ENCODE peak calls at places on chromosomes 13 and 19, in five cellular contexts. One of them, this sample, is unnamed.

GRCh38 chr19:1783874-1784273 is 28.2 kb downstream of the ATP8B3 start:
- DNase-seq in NCI-H345: no peak
- DNase-seq in left cardiac atrium: no peak
- DNase-seq in GM12865: no peak
- DNase-seq in AG10803: no peak
- DNase-seq in this sample: no peak

GRCh38 chr13:57212989-57213388 is 46.0 kb downstream of the PRR20E start:
- DNase-seq in NCI-H345: no peak
- DNase-seq in left cardiac atrium: no peak
- DNase-seq in GM12865: no peak
- DNase-seq in AG10803: no peak
- DNase-seq in this sample: no peak

GRCh38 chr13:43629691-43630480 is 156.9 kb downstream of the ENOX1 start:
- DNase-seq in NCI-H345: no peak
- DNase-seq in left cardiac atrium: no peak
- DNase-seq in GM12865: no peak
- DNase-seq in AG10803: peak; percentile 40
- DNase-seq in this sample: no peak

GRCh38 chr19:15964231-15964630 is 15.4 kb downstream of the OR10H4 start:
- DNase-seq in NCI-H345: no peak
- DNase-seq in left cardiac atrium: no peak
- DNase-seq in GM12865: no peak
- DNase-seq in AG10803: no peak
- DNase-seq in this sample: no peak

GRCh38 chr13:73465629-73465974 is 406.8 kb downstream of the KLF5 start:
- DNase-seq in NCI-H345: no peak
- DNase-seq in left cardiac atrium: no peak
- DNase-seq in GM12865: no peak
- DNase-seq in AG10803: peak; percentile 2
- DNase-seq in this sample: no peak

GRCh38 chr13:73672492-73672891 is 461.7 kb downstream of the KLF12 start:
- DNase-seq in NCI-H345: peak; percentile 51
- DNase-seq in left cardiac atrium: no peak
- DNase-seq in GM12865: no peak
- DNase-seq in AG10803: no peak
- DNase-seq in this sample: no peak

GRCh38 chr19:17848598-17849292 is 963 bp upstream of the JAK3 start:
- DNase-seq in NCI-H345: no peak
- DNase-seq in left cardiac atrium: no peak
- DNase-seq in GM12865: no peak
- DNase-seq in AG10803: no peak
- DNase-seq in this sample: no peak

GRCh38 chr13:66341978-66342377 is 888.2 kb downstream of the PCDH9 start:
- DNase-seq in NCI-H345: no peak
- DNase-seq in left cardiac atrium: no peak
- DNase-seq in GM12865: no peak
- DNase-seq in AG10803: no peak
- DNase-seq in this sample: no peak

GRCh38 chr13:32472194-32472621 is 44.3 kb upstream of the N4BP2L1 start:
- DNase-seq in NCI-H345: no peak
- DNase-seq in left cardiac atrium: no peak
- DNase-seq in GM12865: peak; percentile 73
- DNase-seq in AG10803: no peak
- DNase-seq in this sample: no peak

GRCh38 chr19:48170817-48171347 is 402 bp downstream of the ZSWIM9 start:
- DNase-seq in NCI-H345: no peak
- DNase-seq in left cardiac atrium: no peak
- DNase-seq in GM12865: no peak
- DNase-seq in AG10803: no peak
- DNase-seq in this sample: no peak

GRCh38 chr19:7662657-7663056 is 6.2 kb upstream of the RETN start:
- DNase-seq in NCI-H345: no peak
- DNase-seq in left cardiac atrium: no peak
- DNase-seq in GM12865: no peak
- DNase-seq in AG10803: no peak
- DNase-seq in this sample: no peak

GRCh38 chr13:23668557-23668956 is 98.3 kb downstream of the TNFRSF19 start:
- DNase-seq in NCI-H345: no peak
- DNase-seq in left cardiac atrium: no peak
- DNase-seq in GM12865: no peak
- DNase-seq in AG10803: peak; percentile 67
- DNase-seq in this sample: no peak

GRCh38 chr19:5445667-5446066 is 9.6 kb upstream of the ZNRF4 start:
- DNase-seq in NCI-H345: no peak
- DNase-seq in left cardiac atrium: no peak
- DNase-seq in GM12865: no peak
- DNase-seq in AG10803: peak; percentile 11
- DNase-seq in this sample: no peak

GRCh38 chr19:459724-460511 is 915 bp downstream of the SHC2 start:
- DNase-seq in NCI-H345: peak; percentile 76
- DNase-seq in left cardiac atrium: peak; percentile 68
- DNase-seq in GM12865: no peak
- DNase-seq in AG10803: peak; percentile 8
- DNase-seq in this sample: peak; percentile 83

GRCh38 chr13:29210676-29211075 is 384.8 kb downstream of the SLC7A1 start:
- DNase-seq in NCI-H345: peak; percentile 7
- DNase-seq in left cardiac atrium: no peak
- DNase-seq in GM12865: no peak
- DNase-seq in AG10803: no peak
- DNase-seq in this sample: no peak

GRCh38 chr19:33235996-33236350 is 10.3 kb upstream of the SLC7A10 start:
- DNase-seq in NCI-H345: no peak
- DNase-seq in left cardiac atrium: no peak
- DNase-seq in GM12865: no peak
- DNase-seq in AG10803: no peak
- DNase-seq in this sample: no peak

GRCh38 chr19:49613374-49613773 is 22.4 kb downstream of the PRR12 start:
- DNase-seq in NCI-H345: no peak
- DNase-seq in left cardiac atrium: no peak
- DNase-seq in GM12865: no peak
- DNase-seq in AG10803: no peak
- DNase-seq in this sample: no peak

GRCh38 chr19:36573948-36574726 is 1.0 kb upstream of the ZNF529 start:
- DNase-seq in NCI-H345: no peak
- DNase-seq in left cardiac atrium: no peak
- DNase-seq in GM12865: peak; percentile 33
- DNase-seq in AG10803: peak; percentile 21
- DNase-seq in this sample: no peak

GRCh38 chr19:622666-623065 is 10.7 kb downstream of the POLRMT start:
- DNase-seq in NCI-H345: no peak
- DNase-seq in left cardiac atrium: no peak
- DNase-seq in GM12865: no peak
- DNase-seq in AG10803: no peak
- DNase-seq in this sample: no peak

GRCh38 chr13:111099292-111099691 is 15.8 kb upstream of the ARHGEF7 start:
- DNase-seq in NCI-H345: no peak
- DNase-seq in left cardiac atrium: no peak
- DNase-seq in GM12865: no peak
- DNase-seq in AG10803: no peak
- DNase-seq in this sample: no peak

GRCh38 chr13:75468602-75469001 is 13.4 kb downstream of the TBC1D4 start:
- DNase-seq in NCI-H345: no peak
- DNase-seq in left cardiac atrium: no peak
- DNase-seq in GM12865: no peak
- DNase-seq in AG10803: peak; percentile 33
- DNase-seq in this sample: no peak

GRCh38 chr13:98410591-98410990 is 166.3 kb downstream of the STK24 start:
- DNase-seq in NCI-H345: no peak
- DNase-seq in left cardiac atrium: no peak
- DNase-seq in GM12865: no peak
- DNase-seq in AG10803: no peak
- DNase-seq in this sample: no peak

GRCh38 chr19:32691291-32691951 is at the start of gene NUDT19:
- DNase-seq in NCI-H345: peak; percentile 99
- DNase-seq in left cardiac atrium: peak; percentile 89
- DNase-seq in GM12865: peak; percentile 95
- DNase-seq in AG10803: peak; percentile 88
- DNase-seq in this sample: peak; percentile 66

GRCh38 chr13:44801990-44802389 is 187.3 kb downstream of the NUFIP1 start:
- DNase-seq in NCI-H345: no peak
- DNase-seq in left cardiac atrium: no peak
- DNase-seq in GM12865: no peak
- DNase-seq in AG10803: peak; percentile 78
- DNase-seq in this sample: no peak

GRCh38 chr13:42525035-42525504 is 48.9 kb upstream of the TNFSF11 start:
- DNase-seq in NCI-H345: no peak
- DNase-seq in left cardiac atrium: no peak
- DNase-seq in GM12865: no peak
- DNase-seq in AG10803: peak; percentile 44
- DNase-seq in this sample: no peak

GRCh38 chr13:45196622-45197021 is 4.2 kb downstream of the KCTD4 start:
- DNase-seq in NCI-H345: no peak
- DNase-seq in left cardiac atrium: no peak
- DNase-seq in GM12865: peak; percentile 41
- DNase-seq in AG10803: peak; percentile 36
- DNase-seq in this sample: no peak

GRCh38 chr13:52034616-52035226 is 10.2 kb downstream of the UTP14C start:
- DNase-seq in NCI-H345: peak; percentile 17
- DNase-seq in left cardiac atrium: no peak
- DNase-seq in GM12865: no peak
- DNase-seq in AG10803: no peak
- DNase-seq in this sample: no peak

GRCh38 chr13:112652512-112653458 is 37.1 kb upstream of the ATP11A start:
- DNase-seq in NCI-H345: no peak
- DNase-seq in left cardiac atrium: peak; percentile 48
- DNase-seq in GM12865: no peak
- DNase-seq in AG10803: no peak
- DNase-seq in this sample: no peak

GRCh38 chr19:52398091-52398461 is 427 bp downstream of the ZNF528 start:
- DNase-seq in NCI-H345: peak; percentile 19
- DNase-seq in left cardiac atrium: no peak
- DNase-seq in GM12865: no peak
- DNase-seq in AG10803: peak; percentile 6
- DNase-seq in this sample: no peak

This sample was measured in nephron progenitor cell.